ENCODE peak calls at places on chromosome 16, in seven cellular contexts. One of them, this sample, is unnamed.
A peak's percentile ranks its signal among the peaks of the same experiment; 100 is the strongest.

GRCh38 chr16:84315422-84315821 is 20.7 kb downstream of the WFDC1 start:
- DNase-seq in astrocyte of the cerebellum: no peak
- DNase-seq in activated CD8-positive, alpha-beta memory T cell treated with anti-CD3 and anti-CD28 coated beads, Interleukin-2, amount 50 U/mL, for 48 hours: no peak
- DNase-seq in cerebellar nuclear complex: no peak
- DNase-seq in GM12865: no peak
- DNase-seq in HAP-1: no peak
- DNase-seq in WTC11: no peak
- DNase-seq in this sample: no peak

GRCh38 chr16:54459509-54460235 is 173.1 kb upstream of the IRX3 start:
- DNase-seq in WTC11: no peak
- DNase-seq in activated CD8-positive, alpha-beta memory T cell treated with anti-CD3 and anti-CD28 coated beads, Interleukin-2, amount 50 U/mL, for 48 hours: no peak
- DNase-seq in astrocyte of the cerebellum: peak; percentile 56
- DNase-seq in HAP-1: no peak
- DNase-seq in GM12865: no peak
- DNase-seq in cerebellar nuclear complex: no peak
- DNase-seq in this sample: no peak

GRCh38 chr16:11871193-11871592 is 19.9 kb upstream of the RSL1D1 start:
- DNase-seq in HAP-1: peak; percentile 77
- DNase-seq in WTC11: peak; percentile 28
- DNase-seq in astrocyte of the cerebellum: no peak
- DNase-seq in cerebellar nuclear complex: no peak
- DNase-seq in activated CD8-positive, alpha-beta memory T cell treated with anti-CD3 and anti-CD28 coated beads, Interleukin-2, amount 50 U/mL, for 48 hours: no peak
- DNase-seq in GM12865: no peak
- DNase-seq in this sample: no peak

GRCh38 chr16:2474877-2475412 is at the start of gene TBC1D24:
- DNase-seq in WTC11: peak; percentile 85
- DNase-seq in GM12865: peak; percentile 92
- DNase-seq in cerebellar nuclear complex: no peak
- DNase-seq in astrocyte of the cerebellum: peak; percentile 27
- DNase-seq in activated CD8-positive, alpha-beta memory T cell treated with anti-CD3 and anti-CD28 coated beads, Interleukin-2, amount 50 U/mL, for 48 hours: peak; percentile 95
- DNase-seq in HAP-1: peak; percentile 66
- DNase-seq in this sample: peak; percentile 79

GRCh38 chr16:72847187-72848044 is 200.5 kb downstream of the ZFHX3 start:
- DNase-seq in HAP-1: no peak
- DNase-seq in cerebellar nuclear complex: no peak
- DNase-seq in GM12865: peak; percentile 64
- DNase-seq in astrocyte of the cerebellum: no peak
- DNase-seq in WTC11: peak; percentile 55
- DNase-seq in activated CD8-positive, alpha-beta memory T cell treated with anti-CD3 and anti-CD28 coated beads, Interleukin-2, amount 50 U/mL, for 48 hours: no peak
- DNase-seq in this sample: peak; percentile 19

GRCh38 chr16:7512503-7512902 is 179.9 kb downstream of the RBFOX1 start:
- DNase-seq in WTC11: no peak
- DNase-seq in HAP-1: no peak
- DNase-seq in activated CD8-positive, alpha-beta memory T cell treated with anti-CD3 and anti-CD28 coated beads, Interleukin-2, amount 50 U/mL, for 48 hours: no peak
- DNase-seq in cerebellar nuclear complex: no peak
- DNase-seq in GM12865: no peak
- DNase-seq in astrocyte of the cerebellum: no peak
- DNase-seq in this sample: no peak

GRCh38 chr16:77137045-77137444 is 53.9 kb upstream of the MON1B start:
- DNase-seq in cerebellar nuclear complex: no peak
- DNase-seq in HAP-1: no peak
- DNase-seq in GM12865: no peak
- DNase-seq in WTC11: no peak
- DNase-seq in activated CD8-positive, alpha-beta memory T cell treated with anti-CD3 and anti-CD28 coated beads, Interleukin-2, amount 50 U/mL, for 48 hours: no peak
- DNase-seq in astrocyte of the cerebellum: no peak
- DNase-seq in this sample: no peak

GRCh38 chr16:27232061-27232841 is 28.9 kb downstream of the KDM8 start:
- DNase-seq in activated CD8-positive, alpha-beta memory T cell treated with anti-CD3 and anti-CD28 coated beads, Interleukin-2, amount 50 U/mL, for 48 hours: peak; percentile 75
- DNase-seq in GM12865: peak; percentile 79
- DNase-seq in WTC11: no peak
- DNase-seq in astrocyte of the cerebellum: no peak
- DNase-seq in HAP-1: no peak
- DNase-seq in cerebellar nuclear complex: no peak
- DNase-seq in this sample: peak; percentile 90

GRCh38 chr16:89164847-89165684 is 6.5 kb upstream of the CDH15 start:
- DNase-seq in GM12865: no peak
- DNase-seq in cerebellar nuclear complex: no peak
- DNase-seq in activated CD8-positive, alpha-beta memory T cell treated with anti-CD3 and anti-CD28 coated beads, Interleukin-2, amount 50 U/mL, for 48 hours: no peak
- DNase-seq in WTC11: no peak
- DNase-seq in HAP-1: no peak
- DNase-seq in astrocyte of the cerebellum: no peak
- DNase-seq in this sample: no peak